ENCODE peak calls at places on chromosomes 7 and 10, in ten cellular contexts. One of them, this sample, is unnamed.

GRCh38 chr10:132681858-132682755 is 103.8 kb downstream of the NKX6-2 start:
- DNase-seq in OCI-LY7: no peak
- DNase-seq in hepatocyte: no peak
- DNase-seq in GM23338: no peak
- DNase-seq in Karpas-422: no peak
- DNase-seq in PC-3: no peak
- DNase-seq in SK-N-SH: no peak
- DNase-seq in HCT116: no peak
- DNase-seq in PC-9: no peak
- DNase-seq in MM.1S: no peak
- DNase-seq in this sample: no peak

GRCh38 chr7:94643771-94644545 is 12.0 kb downstream of the SGCE start:
- DNase-seq in OCI-LY7: no peak
- DNase-seq in hepatocyte: no peak
- DNase-seq in GM23338: no peak
- DNase-seq in Karpas-422: no peak
- DNase-seq in PC-3: peak; percentile 82
- DNase-seq in SK-N-SH: no peak
- DNase-seq in HCT116: no peak
- DNase-seq in PC-9: peak; percentile 62
- DNase-seq in MM.1S: no peak
- DNase-seq in this sample: no peak

GRCh38 chr7:93160410-93160809 is 12.2 kb upstream of the SAMD9L start:
- DNase-seq in OCI-LY7: no peak
- DNase-seq in hepatocyte: peak; percentile 45
- DNase-seq in GM23338: no peak
- DNase-seq in Karpas-422: no peak
- DNase-seq in PC-3: no peak
- DNase-seq in SK-N-SH: no peak
- DNase-seq in HCT116: no peak
- DNase-seq in PC-9: peak; percentile 92
- DNase-seq in MM.1S: no peak
- DNase-seq in this sample: no peak

GRCh38 chr7:66258409-66258808 is 53.3 kb downstream of the TPST1 start:
- DNase-seq in OCI-LY7: no peak
- DNase-seq in hepatocyte: no peak
- DNase-seq in GM23338: peak; percentile 64
- DNase-seq in Karpas-422: no peak
- DNase-seq in PC-3: no peak
- DNase-seq in SK-N-SH: no peak
- DNase-seq in HCT116: no peak
- DNase-seq in PC-9: no peak
- DNase-seq in MM.1S: no peak
- DNase-seq in this sample: peak; percentile 69

GRCh38 chr7:113331155-113331898 is 213.0 kb upstream of the SMIM30 start:
- DNase-seq in OCI-LY7: no peak
- DNase-seq in hepatocyte: peak; percentile 8
- DNase-seq in GM23338: peak; percentile 65
- DNase-seq in Karpas-422: no peak
- DNase-seq in PC-3: no peak
- DNase-seq in SK-N-SH: no peak
- DNase-seq in HCT116: no peak
- DNase-seq in PC-9: no peak
- DNase-seq in MM.1S: no peak
- DNase-seq in this sample: no peak

GRCh38 chr10:33122014-33122788 is 164.2 kb upstream of the ITGB1 start:
- DNase-seq in OCI-LY7: no peak
- DNase-seq in hepatocyte: peak; percentile 30
- DNase-seq in GM23338: no peak
- DNase-seq in Karpas-422: no peak
- DNase-seq in PC-3: peak; percentile 9
- DNase-seq in SK-N-SH: no peak
- DNase-seq in HCT116: no peak
- DNase-seq in PC-9: no peak
- DNase-seq in MM.1S: no peak
- DNase-seq in this sample: peak; percentile 93

GRCh38 chr10:62831346-62831745 is 15.2 kb upstream of the EGR2 start:
- DNase-seq in OCI-LY7: no peak
- DNase-seq in hepatocyte: no peak
- DNase-seq in GM23338: no peak
- DNase-seq in Karpas-422: no peak
- DNase-seq in PC-3: peak; percentile 86
- DNase-seq in SK-N-SH: no peak
- DNase-seq in HCT116: no peak
- DNase-seq in PC-9: no peak
- DNase-seq in MM.1S: no peak
- DNase-seq in this sample: peak; percentile 88

GRCh38 chr7:92629779-92630178 is 39.6 kb upstream of the FAM133B start:
- DNase-seq in OCI-LY7: no peak
- DNase-seq in hepatocyte: no peak
- DNase-seq in GM23338: no peak
- DNase-seq in Karpas-422: no peak
- DNase-seq in PC-3: no peak
- DNase-seq in SK-N-SH: no peak
- DNase-seq in HCT116: no peak
- DNase-seq in PC-9: no peak
- DNase-seq in MM.1S: no peak
- DNase-seq in this sample: no peak

GRCh38 chr10:97726636-97727178 is 10.2 kb upstream of the ZFYVE27 start:
- DNase-seq in OCI-LY7: no peak
- DNase-seq in hepatocyte: peak; percentile 64
- DNase-seq in GM23338: peak; percentile 92
- DNase-seq in Karpas-422: no peak
- DNase-seq in PC-3: peak; percentile 73
- DNase-seq in SK-N-SH: no peak
- DNase-seq in HCT116: no peak
- DNase-seq in PC-9: peak; percentile 73
- DNase-seq in MM.1S: no peak
- DNase-seq in this sample: peak; percentile 92

GRCh38 chr7:31883761-31884164 is 186.4 kb downstream of the PDE1C start:
- DNase-seq in OCI-LY7: no peak
- DNase-seq in hepatocyte: no peak
- DNase-seq in GM23338: no peak
- DNase-seq in Karpas-422: no peak
- DNase-seq in PC-3: peak; percentile 77
- DNase-seq in SK-N-SH: no peak
- DNase-seq in HCT116: no peak
- DNase-seq in PC-9: no peak
- DNase-seq in MM.1S: peak; percentile 16
- DNase-seq in this sample: peak; percentile 88

GRCh38 chr7:157404845-157405481 is 68.2 kb downstream of the DNAJB6 start:
- DNase-seq in OCI-LY7: no peak
- DNase-seq in hepatocyte: peak; percentile 78
- DNase-seq in GM23338: no peak
- DNase-seq in Karpas-422: no peak
- DNase-seq in PC-3: peak; percentile 95
- DNase-seq in SK-N-SH: peak; percentile 82
- DNase-seq in HCT116: no peak
- DNase-seq in PC-9: peak; percentile 98
- DNase-seq in MM.1S: no peak
- DNase-seq in this sample: peak; percentile 98

GRCh38 chr7:116400526-116400925 is 99.0 kb upstream of the CAV2 start:
- DNase-seq in OCI-LY7: no peak
- DNase-seq in hepatocyte: no peak
- DNase-seq in GM23338: no peak
- DNase-seq in Karpas-422: no peak
- DNase-seq in PC-3: no peak
- DNase-seq in SK-N-SH: no peak
- DNase-seq in HCT116: no peak
- DNase-seq in PC-9: no peak
- DNase-seq in MM.1S: no peak
- DNase-seq in this sample: peak; percentile 16

GRCh38 chr7:159099217-159099655 is 45.4 kb downstream of the VIPR2 start:
- DNase-seq in OCI-LY7: no peak
- DNase-seq in hepatocyte: no peak
- DNase-seq in GM23338: no peak
- DNase-seq in Karpas-422: no peak
- DNase-seq in PC-3: no peak
- DNase-seq in SK-N-SH: no peak
- DNase-seq in HCT116: no peak
- DNase-seq in PC-9: no peak
- DNase-seq in MM.1S: no peak
- DNase-seq in this sample: no peak

GRCh38 chr7:112067609-112068540 is 138.3 kb downstream of the DOCK4 start:
- DNase-seq in OCI-LY7: no peak
- DNase-seq in hepatocyte: no peak
- DNase-seq in GM23338: no peak
- DNase-seq in Karpas-422: no peak
- DNase-seq in PC-3: no peak
- DNase-seq in SK-N-SH: no peak
- DNase-seq in HCT116: no peak
- DNase-seq in PC-9: no peak
- DNase-seq in MM.1S: no peak
- DNase-seq in this sample: no peak

GRCh38 chr10:70302292-70302691 is 18.5 kb upstream of the NPFFR1 start:
- DNase-seq in OCI-LY7: no peak
- DNase-seq in hepatocyte: no peak
- DNase-seq in GM23338: no peak
- DNase-seq in Karpas-422: peak; percentile 65
- DNase-seq in PC-3: no peak
- DNase-seq in SK-N-SH: no peak
- DNase-seq in HCT116: no peak
- DNase-seq in PC-9: no peak
- DNase-seq in MM.1S: no peak
- DNase-seq in this sample: peak; percentile 70

GRCh38 chr10:47311193-47311899 is 10.9 kb upstream of the GDF2 start:
- DNase-seq in OCI-LY7: no peak
- DNase-seq in hepatocyte: no peak
- DNase-seq in GM23338: no peak
- DNase-seq in Karpas-422: no peak
- DNase-seq in PC-3: peak; percentile 41
- DNase-seq in SK-N-SH: no peak
- DNase-seq in HCT116: no peak
- DNase-seq in PC-9: no peak
- DNase-seq in MM.1S: no peak
- DNase-seq in this sample: no peak

GRCh38 chr7:40979296-40979695 is 723.6 kb downstream of the INHBA start:
- DNase-seq in OCI-LY7: no peak
- DNase-seq in hepatocyte: no peak
- DNase-seq in GM23338: no peak
- DNase-seq in Karpas-422: no peak
- DNase-seq in PC-3: no peak
- DNase-seq in SK-N-SH: no peak
- DNase-seq in HCT116: no peak
- DNase-seq in PC-9: no peak
- DNase-seq in MM.1S: no peak
- DNase-seq in this sample: no peak

GRCh38 chr10:102504179-102504975 is 605 bp downstream of the SUFU start:
- DNase-seq in OCI-LY7: peak; percentile 23
- DNase-seq in hepatocyte: peak; percentile 62
- DNase-seq in GM23338: peak; percentile 85
- DNase-seq in Karpas-422: peak; percentile 63
- DNase-seq in PC-3: no peak
- DNase-seq in SK-N-SH: peak; percentile 44
- DNase-seq in HCT116: no peak
- DNase-seq in PC-9: no peak
- DNase-seq in MM.1S: peak; percentile 53
- DNase-seq in this sample: peak; percentile 39
- H3K9me2 ChIP-seq in OCI-LY7: no peaks in the 10 kb centered on the region
- H3K9me2 ChIP-seq in hepatocyte: no peaks in the 10 kb centered on the region
- H3K9me2 ChIP-seq in GM23338: no peaks in the 10 kb centered on the region
- H3K9me2 ChIP-seq in Karpas-422: no peaks in the 10 kb centered on the region
- H3K9me2 ChIP-seq in PC-3: no peaks in the 10 kb centered on the region
- H3K9me2 ChIP-seq in SK-N-SH: no peaks in the 10 kb centered on the region
- H3K9me2 ChIP-seq in HCT116: no peaks in the 10 kb centered on the region
- H3K9me2 ChIP-seq in PC-9: no peaks in the 10 kb centered on the region
- H3K9me2 ChIP-seq in MM.1S: no peaks in the 10 kb centered on the region
- H3K9me2 ChIP-seq in this sample: no peaks in the 10 kb centered on the region

GRCh38 chr7:151088856-151089699 is 2.8 kb downstream of the AGAP3 start:
- DNase-seq in OCI-LY7: no peak
- DNase-seq in hepatocyte: peak; percentile 74
- DNase-seq in GM23338: peak; percentile 61
- DNase-seq in Karpas-422: no peak
- DNase-seq in PC-3: peak; percentile 39
- DNase-seq in SK-N-SH: no peak
- DNase-seq in HCT116: no peak
- DNase-seq in PC-9: no peak
- DNase-seq in MM.1S: no peak
- DNase-seq in this sample: peak; percentile 89
- H3K9me2 ChIP-seq in OCI-LY7: no peaks in the 10 kb centered on the region
- H3K9me2 ChIP-seq in hepatocyte: no peaks in the 10 kb centered on the region
- H3K9me2 ChIP-seq in GM23338: no peaks in the 10 kb centered on the region
- H3K9me2 ChIP-seq in Karpas-422: no peaks in the 10 kb centered on the region
- H3K9me2 ChIP-seq in PC-3: no peaks in the 10 kb centered on the region
- H3K9me2 ChIP-seq in SK-N-SH: no peaks in the 10 kb centered on the region
- H3K9me2 ChIP-seq in HCT116: no peaks in the 10 kb centered on the region
- H3K9me2 ChIP-seq in PC-9: no peaks in the 10 kb centered on the region
- H3K9me2 ChIP-seq in MM.1S: no peaks in the 10 kb centered on the region
- H3K9me2 ChIP-seq in this sample: no peaks in the 10 kb centered on the region

DNA sequence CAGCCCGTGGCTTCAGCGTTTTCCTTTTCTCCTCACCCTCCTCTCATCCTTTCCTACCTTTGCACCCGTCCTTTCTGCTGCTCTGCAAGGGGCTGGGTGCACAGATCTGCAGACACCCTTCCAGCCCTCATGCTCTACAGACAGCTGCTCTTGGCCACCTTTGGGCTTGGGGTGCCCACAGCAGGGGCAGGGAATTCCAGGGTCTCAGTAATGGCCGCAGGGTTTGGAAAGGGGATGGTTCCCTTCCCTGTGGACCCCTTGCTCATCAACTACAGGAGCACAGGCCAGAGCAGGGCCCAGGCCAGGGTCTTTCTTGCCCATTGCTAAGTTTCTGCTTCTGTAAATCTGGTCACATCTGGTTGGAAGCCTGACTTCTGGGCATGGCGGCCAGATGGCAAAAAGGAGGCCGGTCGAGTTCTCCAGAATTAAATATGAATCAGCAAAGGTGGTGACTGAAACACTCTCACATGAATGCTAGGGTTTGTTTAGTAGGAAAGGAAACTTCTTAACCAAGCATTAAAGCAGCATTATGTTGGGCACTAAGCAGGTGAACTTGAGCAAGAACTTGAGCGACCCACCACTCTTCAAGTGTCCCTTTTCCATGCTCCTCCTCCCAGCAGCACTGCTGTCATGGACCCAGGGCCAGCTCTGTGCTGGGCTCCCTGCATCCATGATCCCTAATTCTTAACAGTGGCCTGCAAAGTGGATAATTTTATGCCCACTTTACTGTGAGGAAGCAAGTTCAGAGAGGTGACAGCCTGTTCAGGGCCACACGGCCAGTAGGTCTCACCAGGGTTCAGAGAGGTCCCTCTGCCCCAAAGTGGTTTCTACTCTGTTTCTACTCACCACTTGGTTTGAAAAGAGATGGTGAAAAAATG is 1.5 kb downstream of the ECHDC3 start:
- DNase-seq in OCI-LY7: no peak
- DNase-seq in hepatocyte: no peak
- DNase-seq in GM23338: no peak
- DNase-seq in Karpas-422: no peak
- DNase-seq in PC-3: no peak
- DNase-seq in SK-N-SH: no peak
- DNase-seq in HCT116: no peak
- DNase-seq in PC-9: no peak
- DNase-seq in MM.1S: no peak
- DNase-seq in this sample: no peak
- H3K9me2 ChIP-seq in OCI-LY7: no peaks in the 10 kb centered on the region
- H3K9me2 ChIP-seq in hepatocyte: no peaks in the 10 kb centered on the region
- H3K9me2 ChIP-seq in GM23338: peaks cover 7% of the 10 kb centered on the region
- H3K9me2 ChIP-seq in Karpas-422: no peaks in the 10 kb centered on the region
- H3K9me2 ChIP-seq in PC-3: no peaks in the 10 kb centered on the region
- H3K9me2 ChIP-seq in SK-N-SH: no peaks in the 10 kb centered on the region
- H3K9me2 ChIP-seq in HCT116: no peaks in the 10 kb centered on the region
- H3K9me2 ChIP-seq in PC-9: no peaks in the 10 kb centered on the region
- H3K9me2 ChIP-seq in MM.1S: no peaks in the 10 kb centered on the region
- H3K9me2 ChIP-seq in this sample: no peaks in the 10 kb centered on the region

GRCh38 chr10:84012831-84013458 is 126.4 kb upstream of the GHITM start:
- DNase-seq in OCI-LY7: no peak
- DNase-seq in hepatocyte: no peak
- DNase-seq in GM23338: no peak
- DNase-seq in Karpas-422: no peak
- DNase-seq in PC-3: no peak
- DNase-seq in SK-N-SH: no peak
- DNase-seq in HCT116: no peak
- DNase-seq in PC-9: no peak
- DNase-seq in MM.1S: peak; percentile 12
- DNase-seq in this sample: no peak
- H3K9me2 ChIP-seq in OCI-LY7: no peaks in the 10 kb centered on the region
- H3K9me2 ChIP-seq in hepatocyte: no peaks in the 10 kb centered on the region
- H3K9me2 ChIP-seq in GM23338: peaks cover 8% of the 10 kb centered on the region
- H3K9me2 ChIP-seq in Karpas-422: no peaks in the 10 kb centered on the region
- H3K9me2 ChIP-seq in PC-3: no peaks in the 10 kb centered on the region
- H3K9me2 ChIP-seq in SK-N-SH: no peaks in the 10 kb centered on the region
- H3K9me2 ChIP-seq in HCT116: no peaks in the 10 kb centered on the region
- H3K9me2 ChIP-seq in PC-9: no peaks in the 10 kb centered on the region
- H3K9me2 ChIP-seq in MM.1S: no peaks in the 10 kb centered on the region
- H3K9me2 ChIP-seq in this sample: no peaks in the 10 kb centered on the region

This sample was measured in GM23248.